ENCODE peak calls at places on chromosome 16, in five cellular contexts. W, A, I, P and O are unnamed samples.

GRCh38 chr16:87846705-87847466 is 22.4 kb downstream of the SLC7A5 start:
- DNase-seq in W (no peak), A (no peak), I (no peak), P (no peak), O (no peak)

GRCh38 chr16:15993946-15994665 is 44.7 kb downstream of the ABCC1 start:
- DNase-seq in W (no peak), A (peak; percentile 91), I (no peak), P (no peak), O (no peak)

GRCh38 chr16:27426423-27427408 is 24.7 kb downstream of the IL21R start:
- DNase-seq in W (no peak), A (peak; percentile 36), I (peak; percentile 28), P (peak; percentile 54), O (no peak)

GRCh38 chr16:55496509-55497145 is 12.2 kb upstream of the LPCAT2 start:
- DNase-seq in W (no peak), A (no peak), I (no peak), P (no peak), O (no peak)

GRCh38 chr16:49635591-49636581 is 220.0 kb downstream of the ZNF423 start:
- DNase-seq in W (no peak), A (no peak), I (no peak), P (no peak), O (no peak)

GRCh38 chr16:55039042-55039441 is 108.4 kb downstream of the IRX5 start:
- DNase-seq in W (no peak), A (no peak), I (no peak), P (no peak), O (no peak)

GRCh38 chr16:21302898-21303528 is 24.9 kb upstream of the CRYM start:
- DNase-seq in W (no peak), A (no peak), I (peak; percentile 28), P (peak; percentile 51), O (no peak)

GRCh38 chr16:12341966-12342365 is 365.4 kb downstream of the SNX29 start:
- DNase-seq in W (no peak), A (peak; percentile 16), I (no peak), P (no peak), O (no peak)

GRCh38 chr16:72311426-72311825 is 139.5 kb upstream of the PMFBP1 start:
- DNase-seq in W (no peak), A (no peak), I (no peak), P (no peak), O (no peak)

GRCh38 chr16:17970366-17970765 is 366.2 kb downstream of the NPIPA8 start:
- DNase-seq in W (no peak), A (no peak), I (no peak), P (no peak), O (no peak)

GRCh38 chr16:64964126-64964540 is 157.7 kb downstream of the CDH11 start:
- DNase-seq in W (no peak), A (peak; percentile 85), I (no peak), P (peak; percentile 49), O (no peak)

GRCh38 chr16:87681990-87682570 is 79.8 kb downstream of the JPH3 start:
- DNase-seq in W (no peak), A (peak; percentile 63), I (peak; percentile 10), P (peak; percentile 14), O (no peak)

GRCh38 chr16:29900888-29901606 is 759 bp downstream of the ASPHD1 start:
- DNase-seq in W (no peak), A (no peak), I (no peak), P (no peak), O (no peak)

GRCh38 chr16:19555938-19556778 is 655 bp downstream of the VPS35L start:
- DNase-seq in W (no peak), A (peak; percentile 52), I (peak; percentile 59), P (no peak), O (peak; percentile 55)

GRCh38 chr16:25366078-25366477 is 108.4 kb upstream of the ZKSCAN2 start:
- DNase-seq in W (no peak), A (no peak), I (no peak), P (no peak), O (no peak)

GRCh38 chr16:31177136-31177535 is 2.8 kb upstream of the FUS start:
- DNase-seq in W (no peak), A (no peak), I (no peak), P (no peak), O (no peak)

DNA sequence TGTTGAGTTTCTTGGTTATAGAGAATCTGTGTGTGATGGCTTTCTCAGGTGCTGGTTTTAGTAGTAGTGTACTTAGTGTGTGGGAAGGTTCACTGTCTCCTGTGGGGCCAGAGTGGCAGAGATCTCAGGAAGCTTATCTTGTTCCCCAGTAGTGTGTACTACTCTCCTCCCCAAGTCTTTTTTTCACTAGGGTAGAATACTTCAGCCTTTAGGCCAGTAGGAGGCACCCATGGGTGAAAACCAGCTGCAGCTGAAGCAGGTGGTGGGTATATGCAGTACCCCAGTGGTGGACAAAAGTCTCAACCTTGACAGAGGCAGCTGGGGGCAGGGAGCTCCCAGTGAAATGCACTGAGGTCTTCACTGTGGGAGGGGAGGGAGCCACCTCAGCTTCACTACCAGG is 109.9 kb downstream of the PHKB start:
- DNase-seq in W (no peak), A (no peak), I (no peak), P (no peak), O (no peak)
- TF ChIP-seq CTCF in W (no peak), A (no peak), I (peak; percentile 10), P (no peak), O (no peak)

DNA sequence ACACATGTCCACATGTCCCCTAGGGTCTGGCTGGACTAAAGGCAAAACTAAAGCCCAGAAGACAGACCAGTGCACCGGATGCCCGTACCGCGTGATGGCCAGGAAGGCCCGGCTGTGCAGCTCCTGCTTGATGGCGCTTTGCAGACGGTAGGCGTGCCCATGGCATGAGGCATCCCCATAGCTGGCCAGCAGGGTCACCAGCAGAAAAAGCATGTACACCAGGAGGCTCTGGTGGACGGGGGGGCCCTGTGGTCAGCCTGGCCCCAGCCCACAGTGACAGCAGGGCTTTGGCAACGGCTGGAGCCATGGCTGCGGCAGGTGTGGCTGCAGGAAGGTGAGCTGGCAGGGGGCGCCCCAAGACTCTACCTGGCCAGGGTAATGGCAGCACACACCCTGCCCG is 42.8 kb downstream of the PKD1 start:
- DNase-seq in W (no peak), A (no peak), I (no peak), P (no peak), O (no peak)
- TF ChIP-seq CTCF in W (no peak), A (no peak), I (no peak), P (no peak), O (no peak)

GRCh38 chr16:88941933-88942909 is 34.8 kb downstream of the CBFA2T3 start:
- DNase-seq in W (no peak), A (no peak), I (peak; percentile 36), P (no peak), O (peak; percentile 78)
- TF ChIP-seq CTCF in W (no peak), A (peak; percentile 55), I (peak; percentile 51), P (peak; percentile 65), O (peak; percentile 47)

GRCh38 chr16:56589141-56590039 is at the start of gene MT3:
- DNase-seq in W (no peak), A (no peak), I (no peak), P (no peak), O (peak; percentile 59)
- TF ChIP-seq CTCF in W (no peak), A (no peak), I (no peak), P (no peak), O (no peak)